ENCODE peak calls at places on chromosomes 1 and 21, in four cellular contexts. One of them, this sample, is unnamed.

GRCh38 chr1:153661111-153661708 is 2.7 kb downstream of the SNAPIN start:
- DNase-seq in fibroblast of mammary gland: no peak
- DNase-seq in neural progenitor cell: peak; percentile 11
- DNase-seq in smooth muscle cell of the brain vasculature: no peak
- DNase-seq in this sample: no peak

GRCh38 chr1:109639841-109640184 is 16.1 kb upstream of the GSTM4 start:
- DNase-seq in neural progenitor cell: no peak
- DNase-seq in smooth muscle cell of the brain vasculature: no peak
- DNase-seq in fibroblast of mammary gland: no peak
- DNase-seq in this sample: no peak

GRCh38 chr1:232880354-232880753 is 70.1 kb upstream of the NTPCR start:
- DNase-seq in fibroblast of mammary gland: peak; percentile 33
- DNase-seq in neural progenitor cell: peak; percentile 40
- DNase-seq in smooth muscle cell of the brain vasculature: no peak
- DNase-seq in this sample: no peak

GRCh38 chr1:89781494-89782126 is 39.2 kb upstream of the LRRC8D start:
- DNase-seq in fibroblast of mammary gland: peak; percentile 19
- DNase-seq in smooth muscle cell of the brain vasculature: no peak
- DNase-seq in neural progenitor cell: no peak
- DNase-seq in this sample: no peak

GRCh38 chr1:156103521-156103947 is 11.0 kb upstream of the LMNA start:
- DNase-seq in smooth muscle cell of the brain vasculature: no peak
- DNase-seq in fibroblast of mammary gland: peak; percentile 80
- DNase-seq in neural progenitor cell: no peak
- DNase-seq in this sample: no peak

GRCh38 chr21:43654806-43655489 is 4.3 kb downstream of the HSF2BP start:
- DNase-seq in neural progenitor cell: no peak
- DNase-seq in smooth muscle cell of the brain vasculature: peak; percentile 18
- DNase-seq in fibroblast of mammary gland: peak; percentile 63
- DNase-seq in this sample: no peak

GRCh38 chr21:42654179-42654912 is 925 bp downstream of the PDE9A start:
- DNase-seq in fibroblast of mammary gland: no peak
- DNase-seq in neural progenitor cell: peak; percentile 88
- DNase-seq in smooth muscle cell of the brain vasculature: no peak
- DNase-seq in this sample: peak; percentile 72

GRCh38 chr1:32509939-32510338 is 29.3 kb upstream of the ZBTB8A start:
- DNase-seq in smooth muscle cell of the brain vasculature: no peak
- DNase-seq in neural progenitor cell: no peak
- DNase-seq in fibroblast of mammary gland: no peak
- DNase-seq in this sample: no peak

GRCh38 chr21:26185021-26185420 is 14.5 kb upstream of the APP start:
- DNase-seq in neural progenitor cell: no peak
- DNase-seq in fibroblast of mammary gland: no peak
- DNase-seq in smooth muscle cell of the brain vasculature: no peak
- DNase-seq in this sample: no peak

GRCh38 chr1:22826630-22827580 is 116.3 kb downstream of the EPHB2 start:
- DNase-seq in fibroblast of mammary gland: peak; percentile 20
- DNase-seq in neural progenitor cell: no peak
- DNase-seq in smooth muscle cell of the brain vasculature: no peak
- DNase-seq in this sample: peak; percentile 43

GRCh38 chr1:90671251-90671650 is 45.9 kb downstream of the BARHL2 start:
- DNase-seq in fibroblast of mammary gland: no peak
- DNase-seq in smooth muscle cell of the brain vasculature: no peak
- DNase-seq in neural progenitor cell: no peak
- DNase-seq in this sample: no peak

GRCh38 chr1:93905734-93906133 is 3.5 kb downstream of the GCLM start:
- DNase-seq in neural progenitor cell: no peak
- DNase-seq in smooth muscle cell of the brain vasculature: no peak
- DNase-seq in fibroblast of mammary gland: peak; percentile 74
- DNase-seq in this sample: no peak

GRCh38 chr1:162704673-162705424 is 72.6 kb downstream of the DDR2 start:
- DNase-seq in smooth muscle cell of the brain vasculature: no peak
- DNase-seq in neural progenitor cell: no peak
- DNase-seq in fibroblast of mammary gland: no peak
- DNase-seq in this sample: no peak

GRCh38 chr1:99808391-99809115 is 41.6 kb upstream of the AGL start:
- DNase-seq in smooth muscle cell of the brain vasculature: peak; percentile 65
- DNase-seq in neural progenitor cell: peak; percentile 87
- DNase-seq in fibroblast of mammary gland: peak; percentile 93
- DNase-seq in this sample: peak; percentile 78

GRCh38 chr1:46461809-46462448 is 27.7 kb upstream of the DMBX1 start:
- DNase-seq in neural progenitor cell: peak; percentile 41
- DNase-seq in fibroblast of mammary gland: peak; percentile 7
- DNase-seq in smooth muscle cell of the brain vasculature: no peak
- DNase-seq in this sample: no peak

GRCh38 chr21:35843911-35844667 is 216.2 kb downstream of the SETD4 start:
- DNase-seq in fibroblast of mammary gland: no peak
- DNase-seq in smooth muscle cell of the brain vasculature: no peak
- DNase-seq in neural progenitor cell: no peak
- DNase-seq in this sample: no peak

GRCh38 chr1:182303778-182304177 is 87.8 kb downstream of the GLUL start:
- DNase-seq in smooth muscle cell of the brain vasculature: no peak
- DNase-seq in fibroblast of mammary gland: no peak
- DNase-seq in neural progenitor cell: no peak
- DNase-seq in this sample: no peak

GRCh38 chr1:224732367-224733006 is 116.4 kb downstream of the CNIH3 start:
- DNase-seq in fibroblast of mammary gland: no peak
- DNase-seq in smooth muscle cell of the brain vasculature: no peak
- DNase-seq in neural progenitor cell: no peak
- DNase-seq in this sample: no peak

GRCh38 chr1:171819946-171820345 is 21.4 kb upstream of the DNM3 start:
- DNase-seq in neural progenitor cell: no peak
- DNase-seq in fibroblast of mammary gland: no peak
- DNase-seq in smooth muscle cell of the brain vasculature: no peak
- DNase-seq in this sample: no peak